ENCODE peak calls at places on chromosomes 6 and 20, in ten cellular contexts. W is posterior cingulate gyrus; J is BJ; G is MM.1S; V is heart left ventricle; B is SW480; M is central memory CD4-positive, alpha-beta T cell; N is KG1; Y is lower leg skin; Q is substantia nigra. I is an unnamed sample.

GRCh38 chr20:56427797-56428196 is 15.7 kb downstream of the CASS4 start:
- DNase-seq in W (no peak), J (no peak), G (no peak), V (no peak), B (no peak), M (no peak), N (no peak), Y (no peak), Q (no peak), I (no peak)

GRCh38 chr6:25342784-25343183 is 63.6 kb downstream of the CARMIL1 start:
- DNase-seq in W (no peak), J (peak), G (no peak), V (no peak), B (no peak), M (no peak), N (no peak), Y (no peak), Q (no peak), I (no peak)

GRCh38 chr6:151452750-151453427 is 963 bp upstream of the RMND1 start:
- DNase-seq in W (no peak), J (no peak), G (peak), V (peak), B (peak), M (no peak), N (peak), Y (peak), Q (no peak), I (no peak)

GRCh38 chr6:6724319-6725119 is 136.0 kb downstream of the LY86 start:
- DNase-seq in W (peak), J (no peak), G (peak), V (peak), B (peak), M (peak), N (peak), Y (peak), Q (peak), I (peak)

GRCh38 chr6:95576621-95577316 is 566 bp upstream of the MANEA start:
- DNase-seq in W (no peak), J (no peak), G (peak), V (no peak), B (peak), M (peak), N (peak), Y (no peak), Q (no peak), I (no peak)

GRCh38 chr6:12147557-12148316 is 135.6 kb downstream of the HIVEP1 start:
- DNase-seq in W (no peak), J (no peak), G (no peak), V (no peak), B (no peak), M (no peak), N (no peak), Y (no peak), Q (no peak), I (no peak)

GRCh38 chr20:62627901-62628612 is 14.2 kb upstream of the SLCO4A1 start:
- DNase-seq in W (no peak), J (peak), G (no peak), V (no peak), B (peak), M (no peak), N (no peak), Y (no peak), Q (no peak), I (no peak)

GRCh38 chr20:61762208-61762710 is 303.4 kb downstream of the TAF4 start:
- DNase-seq in W (peak), J (no peak), G (no peak), V (no peak), B (no peak), M (no peak), N (no peak), Y (no peak), Q (no peak), I (no peak)

GRCh38 chr6:34182751-34183531 is 37.1 kb upstream of the GRM4 start:
- DNase-seq in W (peak), J (no peak), G (peak), V (no peak), B (no peak), M (peak), N (peak), Y (no peak), Q (peak), I (no peak)

GRCh38 chr20:35129647-35130069 is 17.5 kb downstream of the EDEM2 start:
- DNase-seq in W (no peak), J (no peak), G (no peak), V (no peak), B (peak), M (no peak), N (no peak), Y (no peak), Q (no peak), I (no peak)

GRCh38 chr6:145247677-145248419 is 487.5 kb downstream of the EPM2A start:
- DNase-seq in W (no peak), J (peak), G (no peak), V (no peak), B (peak), M (no peak), N (no peak), Y (no peak), Q (no peak), I (no peak)

GRCh38 chr6:44386929-44387345 is 569 bp upstream of the CDC5L start:
- DNase-seq in W (no peak), J (peak), G (no peak), V (no peak), B (no peak), M (no peak), N (no peak), Y (no peak), Q (no peak), I (no peak)

I was measured in GDM1.